ENCODE peak calls at places on chromosomes 7 and 10, in seven cellular contexts. J, P, Q, F, N, X and B are unnamed samples.

GRCh38 chr10:86757110-86757790 is 831 bp downstream of the BMPR1A start:
- DNase-seq in F (no peak), P (peak), Q (peak), X (peak), J (peak), N (peak), B (peak)

GRCh38 chr10:74502963-74503608 is 323.3 kb upstream of the KAT6B start:
- DNase-seq in N (peak), X (peak), F (no peak), Q (peak), P (peak), J (no peak), B (peak)

GRCh38 chr7:103134866-103135554 is 13.9 kb downstream of the NAPEPLD start:
- DNase-seq in P (no peak), N (peak), F (no peak), X (peak), Q (peak), J (no peak), B (no peak)

GRCh38 chr7:30799976-30800661 is 28.9 kb downstream of the MINDY4 start:
- DNase-seq in P (no peak), N (no peak), F (no peak), J (no peak), Q (no peak), X (no peak), B (peak)

GRCh38 chr10:126872768-126873167 is 32.5 kb upstream of the DOCK1 start:
- DNase-seq in F (no peak), Q (no peak), J (no peak), N (no peak), X (peak), P (peak), B (no peak)

GRCh38 chr7:92778972-92779371 is 57.4 kb downstream of the CDK6 start:
- DNase-seq in Q (peak), F (peak), N (peak), J (peak), X (peak), P (peak), B (peak)

GRCh38 chr7:79301419-79301818 is 152.0 kb downstream of the MAGI2 start:
- DNase-seq in F (no peak), N (no peak), Q (no peak), X (no peak), J (no peak), P (no peak), B (no peak)

GRCh38 chr10:8054498-8055407 is at the start of gene GATA3:
- DNase-seq in F (no peak), X (no peak), N (no peak), Q (peak), J (no peak), P (peak), B (peak)

GRCh38 chr7:77753173-77753572 is 45.1 kb downstream of the TMEM60 start:
- DNase-seq in F (no peak), Q (no peak), N (no peak), X (no peak), J (no peak), P (no peak), B (no peak)

GRCh38 chr7:142689439-142690168 is 59.7 kb upstream of the PRSS1 start:
- DNase-seq in Q (peak), X (no peak), F (no peak), J (no peak), N (no peak), P (no peak), B (no peak)

GRCh38 chr7:128189231-128189930 is 51.7 kb upstream of the LEP start:
- DNase-seq in J (no peak), N (no peak), X (no peak), F (no peak), P (no peak), Q (no peak), B (no peak)

GRCh38 chr10:132248455-132249231 is 59.1 kb downstream of the STK32C start:
- DNase-seq in J (no peak), X (peak), F (no peak), N (no peak), Q (peak), P (no peak), B (no peak)

GRCh38 chr10:11473128-11473760 is 138.2 kb downstream of the USP6NL start:
- DNase-seq in J (no peak), P (peak), F (no peak), X (no peak), Q (peak), N (no peak), B (no peak)

DNA sequence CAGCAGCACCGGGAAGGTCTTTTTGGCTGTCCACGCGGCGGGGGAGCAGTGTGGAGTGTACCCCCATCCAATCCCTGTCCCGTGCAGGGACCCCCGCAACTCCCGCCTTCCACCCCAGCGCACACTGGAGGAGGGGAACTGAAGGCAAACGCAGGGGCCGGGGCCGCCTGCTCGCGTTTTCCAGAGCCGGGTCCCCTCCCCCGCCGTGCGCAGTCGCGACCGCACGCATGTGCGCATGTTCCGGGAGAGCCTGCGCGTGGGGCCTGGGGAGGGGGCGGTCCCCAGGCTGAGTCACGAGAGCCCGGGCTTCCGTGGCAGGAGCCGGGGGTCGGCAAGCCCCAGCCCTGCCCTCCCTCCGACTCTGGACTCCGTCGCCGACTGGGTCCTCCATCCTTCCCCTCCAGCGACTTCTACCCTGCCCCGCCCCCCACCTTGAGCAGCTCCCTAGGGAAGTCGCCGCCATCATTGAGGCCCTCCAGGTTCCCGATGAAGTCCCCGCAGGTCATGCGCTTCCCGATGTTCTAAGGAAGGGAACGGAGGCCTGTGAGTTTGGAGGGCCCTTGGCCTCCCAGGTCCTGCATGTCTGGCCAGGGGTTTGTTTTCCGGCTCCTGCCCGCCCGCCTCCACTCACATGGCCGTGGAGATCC is 8.0 kb downstream of the PSD start:
- DNase-seq in P (no peak), J (no peak), F (no peak), X (no peak), Q (peak), N (peak), B (no peak)
- H3K4me3 ChIP-seq in P (peak), J (peak), F (no peak), X (peak), Q (peak), N (no peak), B (no peak)

GRCh38 chr10:128530301-128530700 is 404.1 kb upstream of the MKI67 start:
- DNase-seq in P (no peak), N (peak), F (peak), J (no peak), X (peak), Q (peak), B (peak)
- TF ChIP-seq CTCF in P (peak), N (no peak), F (peak), J (peak), X (peak), Q (peak), B (peak)

DNA sequence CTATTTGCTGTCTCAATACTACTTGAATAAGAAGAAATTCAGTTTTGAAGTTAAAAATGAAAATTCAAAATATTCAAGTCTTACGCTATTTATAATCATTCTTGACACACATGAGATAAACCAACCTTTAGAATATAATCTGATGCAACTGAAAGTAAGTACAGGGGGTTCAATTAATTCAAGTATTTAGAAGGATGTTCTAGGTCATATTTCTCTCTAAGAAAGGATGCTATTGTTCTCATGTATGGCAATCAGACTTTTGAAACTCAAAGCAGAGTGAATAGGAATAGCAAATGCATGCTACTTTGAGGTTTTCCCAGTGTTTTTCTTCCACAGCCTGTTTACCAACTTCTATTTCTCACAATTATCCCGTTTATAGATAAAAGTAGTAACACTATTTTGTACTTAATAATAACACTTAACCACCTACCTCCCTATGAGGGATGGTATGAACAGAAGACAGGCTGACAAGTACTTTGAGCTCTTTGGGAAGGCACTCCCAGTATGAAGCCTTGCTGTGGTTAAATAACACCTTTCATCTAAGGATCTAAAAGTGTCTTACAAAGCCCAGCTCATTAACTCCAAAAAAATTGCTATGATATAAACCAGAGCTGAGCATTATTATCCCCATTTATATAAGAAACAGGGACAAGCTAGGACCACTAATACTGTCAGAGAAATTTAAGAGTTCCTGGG is 18.0 kb upstream of the SPOCK2 start:
- DNase-seq in N (peak), F (no peak), X (no peak), Q (no peak), J (no peak), P (no peak), B (no peak)
- H3K4me3 ChIP-seq in N (no peak), F (no peak), X (no peak), Q (no peak), J (no peak), P (no peak), B (no peak)

GRCh38 chr10:79181227-79181626 is 112.5 kb downstream of the ZMIZ1 start:
- DNase-seq in X (no peak), P (no peak), F (no peak), Q (no peak), N (no peak), J (no peak), B (no peak)

GRCh38 chr10:79178614-79179403 is 110.0 kb downstream of the ZMIZ1 start:
- DNase-seq in P (peak), X (peak), J (peak), F (no peak), N (peak), Q (peak), B (no peak)

GRCh38 chr10:79178070-79178576 is 109.4 kb downstream of the ZMIZ1 start:
- DNase-seq in Q (no peak), P (no peak), X (no peak), N (no peak), J (no peak), F (no peak), B (no peak)

GRCh38 chr10:79180619-79181221 is 112.0 kb downstream of the ZMIZ1 start:
- DNase-seq in J (no peak), P (no peak), Q (no peak), N (no peak), X (no peak), F (no peak), B (no peak)

GRCh38 chr10:79179404-79180309 is 110.9 kb downstream of the ZMIZ1 start:
- DNase-seq in F (no peak), X (no peak), N (no peak), P (peak), Q (no peak), J (no peak), B (no peak)
- TF ChIP-seq CTCF in F (no peak), X (no peak), N (no peak), P (no peak), Q (peak), J (no peak), B (no peak)

GRCh38 chr7:40977533-40977932 is 725.4 kb downstream of the INHBA start:
- DNase-seq in Q (no peak), P (no peak), F (no peak), X (no peak), J (no peak), N (no peak), B (no peak)

GRCh38 chr7:40978047-40978446 is 724.8 kb downstream of the INHBA start:
- DNase-seq in X (no peak), N (no peak), F (no peak), J (no peak), P (no peak), Q (no peak), B (no peak)

GRCh38 chr7:40966693-40967092 is 736.2 kb downstream of the INHBA start:
- DNase-seq in N (no peak), Q (no peak), P (peak), J (no peak), F (no peak), X (no peak), B (no peak)

GRCh38 chr7:40969641-40970040 is 733.2 kb downstream of the INHBA start:
- DNase-seq in P (no peak), F (no peak), N (no peak), Q (no peak), X (no peak), J (no peak), B (no peak)

DNA sequence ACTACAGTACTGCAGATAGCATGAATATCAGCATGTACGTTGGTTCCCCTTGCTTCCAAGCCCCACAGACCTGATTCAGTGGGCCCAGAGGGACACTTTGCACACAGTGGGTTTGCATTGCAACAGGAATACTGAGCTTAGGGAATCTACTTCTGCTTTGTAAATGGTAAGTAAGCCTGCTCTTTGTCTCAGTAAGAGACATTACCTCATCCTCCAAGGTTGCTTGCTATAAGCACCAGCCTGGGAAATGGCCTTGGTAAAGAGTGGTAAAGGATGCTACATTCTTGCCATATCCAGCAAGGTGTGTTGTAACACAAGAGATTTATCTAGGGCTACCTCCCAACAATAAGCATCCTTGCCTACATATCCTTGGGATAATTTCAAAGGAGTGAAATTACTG is 730.5 kb downstream of the INHBA start:
- DNase-seq in J (no peak), N (no peak), P (no peak), Q (no peak), X (no peak), F (no peak), B (no peak)
- H3K4me3 ChIP-seq in J (no peak), N (no peak), P (no peak), Q (no peak), X (no peak), F (no peak), B (no peak)

DNA sequence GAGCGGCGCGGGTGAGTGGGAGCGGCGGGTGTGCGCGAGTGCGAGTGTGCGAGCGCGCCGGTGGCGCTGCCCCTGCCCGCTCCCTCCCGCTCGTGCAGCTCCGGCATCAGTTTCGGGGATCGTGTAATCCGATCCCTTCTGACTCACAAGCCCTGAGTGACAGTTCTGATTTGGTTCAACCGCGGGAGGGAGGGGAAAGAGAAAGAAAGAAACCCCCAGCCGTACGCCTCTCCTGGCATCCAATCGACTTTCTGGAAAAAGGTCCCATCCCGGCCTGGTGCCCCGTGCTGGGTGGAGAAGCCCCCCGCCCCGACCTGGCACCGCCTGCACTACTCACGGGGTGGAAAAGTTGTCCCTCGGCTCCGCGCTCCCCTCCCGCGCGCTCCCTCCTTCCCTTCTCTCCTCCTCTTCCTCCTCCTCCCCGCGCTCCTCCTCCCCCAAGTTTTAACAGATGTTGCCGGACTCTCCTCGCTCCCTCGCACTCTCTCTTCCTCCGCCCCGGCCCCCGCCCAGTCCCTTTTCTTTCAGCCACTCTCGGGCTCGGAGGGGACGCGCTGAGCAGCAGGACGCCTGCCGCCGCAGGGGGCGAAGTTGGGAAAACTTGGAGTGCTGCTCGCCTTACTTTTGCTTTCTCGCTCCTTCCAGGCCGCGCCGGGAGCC is at the start of gene GLI3:
- DNase-seq in N (peak), F (peak), X (peak), Q (peak), P (peak), J (peak), B (peak)
- TF ChIP-seq CTCF in N (no peak), F (peak), X (peak), Q (peak), P (no peak), J (no peak), B (no peak)

DNA sequence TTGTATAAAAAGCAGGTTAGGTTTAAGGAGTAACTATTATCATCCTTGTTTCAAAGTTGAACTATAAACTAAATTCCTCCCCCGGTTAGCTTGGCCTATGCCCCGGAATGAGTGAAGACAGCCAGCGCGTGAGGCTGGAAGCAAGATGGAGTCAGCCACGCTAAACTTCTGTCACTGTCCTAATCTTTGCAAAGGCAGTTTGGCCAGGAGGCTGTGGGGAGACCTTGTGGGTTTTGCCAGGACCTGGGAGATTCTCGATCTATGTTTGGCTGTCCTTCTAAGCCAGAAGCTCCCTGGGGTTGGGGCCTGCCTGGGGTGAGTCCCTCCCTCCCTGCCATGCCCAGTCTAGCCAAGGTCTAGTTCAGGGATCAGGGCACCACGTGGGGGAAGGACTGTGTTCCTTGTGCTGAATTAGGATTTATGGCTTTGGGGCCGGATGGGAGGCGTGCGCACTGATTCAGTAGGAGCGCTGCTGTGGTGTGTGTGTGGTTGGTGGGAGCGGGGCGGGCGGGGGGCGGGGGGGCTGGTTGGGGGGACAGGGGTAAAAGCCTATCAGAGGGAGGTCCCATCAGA is 872 bp upstream of the GTF2IRD1 start:
- DNase-seq in Q (peak), X (peak), J (peak), P (peak), N (peak), F (no peak), B (no peak)
- H3K4me3 ChIP-seq in Q (no peak), X (peak), J (peak), P (peak), N (no peak), F (peak), B (no peak)